ENCODE peak calls at places on chromosomes 16 and 17, in eight cellular contexts. I is AG09319, K is GM12865, D is mesothelial cell of epicardium, H is fibroblast of the aortic adventitia, T is heart left ventricle, N is heart right ventricle, Q is ovary. S is an unnamed sample.

GRCh38 chr17:38967290-38967738 is at the start of gene FBXO47:
- DNase-seq in I (peak), K (peak), D (peak), H (peak), T (peak), N (peak), Q (peak), S (no peak)

GRCh38 chr17:81248649-81249048 is 9.5 kb downstream of the NDUFAF8 start:
- DNase-seq in I (no peak), K (no peak), D (no peak), H (no peak), T (no peak), N (peak), Q (no peak), S (no peak)

GRCh38 chr17:53655591-53655990 is 167.1 kb upstream of the KIF2B start:
- DNase-seq in I (no peak), K (no peak), D (no peak), H (no peak), T (no peak), N (no peak), Q (no peak), S (no peak)

GRCh38 chr17:61468263-61468907 is 16.2 kb downstream of the TBX4 start:
- DNase-seq in I (no peak), K (no peak), D (no peak), H (no peak), T (no peak), N (no peak), Q (no peak), S (no peak)

GRCh38 chr17:50882851-50883250 is 16.7 kb upstream of the TOB1 start:
- DNase-seq in I (no peak), K (no peak), D (no peak), H (peak), T (no peak), N (no peak), Q (no peak), S (no peak)

GRCh38 chr17:7023576-7024401 is 939 bp downstream of the BCL6B start:
- DNase-seq in I (no peak), K (peak), D (peak), H (peak), T (peak), N (peak), Q (peak), S (peak)

GRCh38 chr17:45740553-45741330 is 43.4 kb upstream of the CRHR1 start:
- DNase-seq in I (no peak), K (peak), D (no peak), H (peak), T (peak), N (no peak), Q (no peak), S (no peak)

GRCh38 chr17:59365383-59365981 is 34.0 kb downstream of the YPEL2 start:
- DNase-seq in I (no peak), K (peak), D (no peak), H (no peak), T (no peak), N (no peak), Q (no peak), S (no peak)

GRCh38 chr16:81997738-81998137 is 13.5 kb downstream of the SDR42E1 start:
- DNase-seq in I (peak), K (no peak), D (no peak), H (peak), T (no peak), N (no peak), Q (no peak), S (no peak)

GRCh38 chr16:1708083-1708767 is 2.2 kb downstream of the MAPK8IP3 start:
- DNase-seq in I (no peak), K (no peak), D (no peak), H (no peak), T (no peak), N (no peak), Q (no peak), S (no peak)

GRCh38 chr16:14401839-14402115 is 228.3 kb downstream of the PARN start:
- DNase-seq in I (no peak), K (no peak), D (no peak), H (peak), T (no peak), N (peak), Q (peak), S (no peak)

GRCh38 chr17:41773731-41774193 is 12.7 kb downstream of the JUP start:
- DNase-seq in I (no peak), K (no peak), D (no peak), H (no peak), T (no peak), N (no peak), Q (no peak), S (no peak)

DNA sequence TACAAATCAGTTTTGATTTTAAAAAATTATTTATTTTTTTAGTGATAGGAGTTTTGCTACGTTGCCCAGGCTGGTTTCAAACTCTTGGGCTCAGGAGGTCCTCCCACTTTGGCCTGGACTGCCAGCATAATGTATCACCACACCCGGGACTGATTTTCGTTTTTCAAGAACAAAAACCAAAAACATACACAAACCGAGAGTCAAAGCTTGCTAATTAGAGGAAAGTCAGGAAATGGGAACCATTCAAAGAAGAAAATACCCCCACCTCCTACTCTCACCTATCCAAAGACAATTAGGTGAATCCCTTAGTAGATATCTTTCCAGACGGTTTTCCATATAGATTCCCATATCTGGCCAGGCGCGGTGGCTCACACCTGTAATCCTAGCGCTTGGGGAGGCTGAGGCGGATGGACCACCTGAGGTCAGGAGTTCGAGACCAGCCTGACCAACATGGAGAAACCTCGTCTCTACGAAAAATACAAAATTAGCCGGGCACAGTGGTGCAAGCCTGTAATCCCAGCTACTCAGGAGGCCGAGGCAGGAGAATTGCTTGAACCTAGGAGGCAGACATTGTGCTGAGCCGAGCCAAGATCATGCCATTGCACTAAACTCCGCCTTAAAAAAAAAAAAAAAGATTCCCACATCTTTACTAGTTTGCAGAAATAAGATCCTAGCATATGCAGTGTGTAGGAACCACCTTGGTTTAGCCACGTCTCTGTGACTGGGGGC is 883 bp upstream of the SPN start:
- DNase-seq in I (no peak), K (peak), D (no peak), H (no peak), T (no peak), N (no peak), Q (no peak), S (no peak)
- TF ChIP-seq CTCF in I (no peak), K (no peak), D (no peak), H (no peak), T (no peak), N (no peak), Q (no peak), S (no peak)

GRCh38 chr16:47699090-47699489 is 238.0 kb downstream of the PHKB start:
- DNase-seq in I (no peak), K (no peak), D (no peak), H (no peak), T (no peak), N (no peak), Q (no peak), S (no peak)

GRCh38 chr16:47695746-47696145 is 234.6 kb downstream of the PHKB start:
- DNase-seq in I (no peak), K (no peak), D (no peak), H (no peak), T (no peak), N (no peak), Q (no peak), S (no peak)

GRCh38 chr16:47697826-47698225 is 236.7 kb downstream of the PHKB start:
- DNase-seq in I (no peak), K (no peak), D (no peak), H (no peak), T (no peak), N (no peak), Q (no peak), S (no peak)

GRCh38 chr16:47694543-47694942 is 233.4 kb downstream of the PHKB start:
- DNase-seq in I (no peak), K (no peak), D (no peak), H (no peak), T (no peak), N (no peak), Q (no peak), S (no peak)
- TF ChIP-seq CTCF in I (no peak), K (no peak), D (no peak), H (no peak), T (no peak), N (no peak), Q (no peak), S (peak)

DNA sequence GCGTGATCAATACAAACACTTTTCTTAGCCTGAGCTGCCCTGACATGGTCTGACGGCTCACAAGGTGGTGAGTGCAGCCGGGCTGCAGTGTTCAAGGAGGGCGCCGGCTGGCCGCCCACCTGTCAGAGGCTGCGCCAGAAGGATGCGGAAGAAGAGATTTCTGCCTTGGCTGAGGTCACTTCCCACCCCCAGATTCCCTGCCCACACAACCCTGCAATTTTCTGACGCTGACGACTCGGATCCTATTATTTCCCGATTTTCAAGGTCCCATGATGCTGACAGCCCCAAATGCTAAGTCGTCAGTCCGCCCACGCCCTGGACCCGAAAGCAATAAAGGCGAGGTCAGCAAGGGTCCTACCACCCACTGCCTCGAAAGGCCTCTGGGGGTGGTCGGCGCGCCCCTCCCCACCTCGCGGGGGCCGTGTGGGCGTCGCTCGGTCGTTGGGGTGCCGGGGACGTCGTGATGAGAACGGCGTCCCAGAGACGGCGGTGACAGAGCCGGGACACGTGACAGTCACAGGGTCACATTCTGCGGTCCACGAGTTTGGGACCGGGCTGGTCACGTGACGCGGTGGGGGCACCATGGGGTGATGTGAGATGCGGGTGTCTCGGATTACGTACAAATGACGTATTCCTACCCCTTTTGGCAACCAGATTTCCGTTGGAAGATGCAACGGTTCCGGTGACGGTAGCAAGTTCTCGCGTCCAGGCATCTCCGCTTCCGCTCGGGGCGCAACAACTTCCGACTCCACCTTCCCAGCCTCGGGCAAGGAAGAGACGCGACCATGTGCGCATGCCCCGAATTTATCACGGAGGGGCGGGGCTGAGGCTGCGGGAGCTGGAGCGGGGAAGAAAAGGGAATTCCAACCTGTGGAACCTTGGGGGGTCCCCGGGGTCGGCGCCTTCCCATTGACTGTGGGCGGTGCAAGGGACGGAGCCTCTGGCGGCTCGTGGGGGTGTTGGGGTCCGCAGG is at the start of gene STX4:
- DNase-seq in I (peak), K (peak), D (peak), H (peak), T (peak), N (peak), Q (peak), S (peak)
- TF ChIP-seq CTCF in I (no peak), K (no peak), D (no peak), H (no peak), T (no peak), N (no peak), Q (no peak), S (no peak)

GRCh38 chr17:28548417-28549130 is 3.9 kb downstream of the UNC119 start:
- DNase-seq in I (no peak), K (no peak), D (no peak), H (no peak), T (no peak), N (no peak), Q (no peak), S (no peak)
- TF ChIP-seq CTCF in I (no peak), K (no peak), D (peak), H (no peak), T (no peak), N (no peak), Q (no peak), S (no peak)

DNA sequence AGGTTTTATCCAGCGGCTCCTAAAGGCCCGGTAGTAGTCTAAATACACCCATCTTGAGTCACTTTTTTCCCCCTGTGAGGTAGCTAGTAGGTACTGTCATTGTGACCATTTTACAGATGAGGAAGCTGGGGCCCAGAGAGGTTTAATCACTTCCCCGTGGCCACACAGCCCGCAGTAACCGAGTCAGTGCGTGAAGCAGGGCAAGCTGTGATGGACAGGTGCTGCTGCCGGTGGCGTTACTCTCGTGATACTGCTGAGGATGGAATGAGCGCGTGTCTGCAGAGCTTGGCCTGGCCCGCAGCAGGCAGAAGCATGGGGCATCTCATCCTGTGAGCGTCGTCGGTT is 226.3 kb upstream of the CIBAR2 start:
- DNase-seq in I (no peak), K (no peak), D (no peak), H (no peak), T (no peak), N (no peak), Q (no peak), S (no peak)
- TF ChIP-seq CTCF in I (no peak), K (no peak), D (no peak), H (no peak), T (no peak), N (no peak), Q (no peak), S (no peak)

DNA sequence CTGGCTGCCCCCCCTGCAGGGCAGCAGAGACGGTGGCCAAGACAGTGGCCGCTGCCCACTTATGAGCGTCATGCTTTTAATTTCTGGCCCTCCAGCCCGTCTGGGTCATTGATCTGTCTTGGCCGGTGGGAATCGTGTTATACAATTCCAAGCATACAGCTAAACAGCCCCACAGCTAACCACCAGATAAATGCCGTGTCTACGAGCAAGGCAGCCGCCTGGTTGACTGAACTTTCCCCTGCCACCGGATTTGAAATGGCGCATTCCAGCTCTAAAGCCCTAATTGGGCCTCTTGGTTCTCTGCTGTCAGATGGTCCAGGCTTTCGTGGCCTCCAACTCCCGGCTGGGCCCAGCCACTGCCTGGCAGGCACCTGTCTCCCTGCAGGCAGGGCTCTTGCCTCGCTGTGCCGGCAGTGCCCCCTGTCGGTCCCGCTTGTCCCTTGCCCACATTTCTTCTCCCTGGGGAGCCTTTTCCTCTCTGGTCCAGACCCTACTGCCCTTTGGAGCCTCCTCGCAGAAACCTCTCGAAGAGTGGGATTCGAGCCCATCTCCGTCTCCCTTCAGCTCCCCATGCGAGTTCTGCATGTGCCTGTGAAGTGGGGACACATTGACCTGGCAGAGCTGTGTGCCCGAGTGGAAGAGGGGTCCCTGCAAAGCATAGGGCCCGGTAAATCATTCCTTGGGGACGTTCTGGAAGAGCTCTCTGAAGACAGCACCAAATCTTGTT is 1.8 kb upstream of the RBFOX3 start:
- DNase-seq in I (no peak), K (peak), D (peak), H (peak), T (no peak), N (no peak), Q (no peak), S (no peak)
- TF ChIP-seq CTCF in I (peak), K (peak), D (peak), H (peak), T (no peak), N (peak), Q (no peak), S (peak)

GRCh38 chr17:76452102-76452645 is 778 bp downstream of the UBE2O start:
- DNase-seq in I (no peak), K (no peak), D (peak), H (no peak), T (no peak), N (no peak), Q (no peak), S (no peak)

GRCh38 chr17:76449126-76449525 is 3.8 kb downstream of the UBE2O start:
- DNase-seq in I (no peak), K (no peak), D (no peak), H (peak), T (no peak), N (no peak), Q (no peak), S (no peak)

GRCh38 chr17:76451480-76451879 is 1.5 kb downstream of the UBE2O start:
- DNase-seq in I (no peak), K (no peak), D (no peak), H (no peak), T (no peak), N (no peak), Q (no peak), S (no peak)

GRCh38 chr17:76453431-76453743 is 435 bp upstream of the UBE2O start:
- DNase-seq in I (no peak), K (no peak), D (no peak), H (no peak), T (no peak), N (no peak), Q (no peak), S (no peak)

GRCh38 chr17:76452646-76453430 is at the start of gene UBE2O:
- DNase-seq in I (no peak), K (peak), D (peak), H (peak), T (peak), N (peak), Q (peak), S (peak)
- TF ChIP-seq CTCF in I (peak), K (peak), D (peak), H (peak), T (peak), N (no peak), Q (peak), S (peak)

S was measured in type B pancreatic cell.